ENCODE peak calls at places on chromosomes 16 and 17, in four cellular contexts. V is fibroblast of lung, A is tibial artery, B is pancreas. N is an unnamed sample.

GRCh38 chr17:19753049-19753444 is 4.9 kb upstream of the ALDH3A1 start:
- DNase-seq in V (peak; percentile 55), A (peak; percentile 96), B (no peak), N (peak; percentile 62)

GRCh38 chr16:79525132-79525531 is 75.4 kb downstream of the MAF start:
- DNase-seq in V (no peak), A (no peak), B (no peak), N (no peak)

GRCh38 chr17:27378482-27379200 is 77.6 kb upstream of the KSR1 start:
- DNase-seq in V (no peak), A (peak; percentile 9), B (no peak), N (no peak)

GRCh38 chr17:56373981-56374380 is 219.5 kb upstream of the NOG start:
- DNase-seq in V (no peak), A (no peak), B (no peak), N (no peak)

GRCh38 chr17:42541041-42541833 is 5.2 kb downstream of the NAGLU start:
- DNase-seq in V (no peak), A (no peak), B (no peak), N (peak; percentile 87)

GRCh38 chr16:7343271-7343670 is 10.6 kb downstream of the RBFOX1 start:
- DNase-seq in V (no peak), A (no peak), B (no peak), N (no peak)

GRCh38 chr16:61432421-61432820 is 603.8 kb downstream of the CDH8 start:
- DNase-seq in V (no peak), A (no peak), B (no peak), N (no peak)

GRCh38 chr17:50201226-50201854 is at the start of gene COL1A1:
- DNase-seq in V (peak; percentile 90), A (peak; percentile 94), B (peak; percentile 28), N (no peak)

GRCh38 chr17:28381141-28381825 is 9.8 kb downstream of the SARM1 start:
- DNase-seq in V (no peak), A (no peak), B (no peak), N (no peak)

GRCh38 chr17:13346592-13346991 is 255.1 kb downstream of the HS3ST3A1 start:
- DNase-seq in V (no peak), A (no peak), B (no peak), N (no peak)
- H3K4me3 ChIP-seq in V (no peak overlapping the region), A (no peak overlapping the region), B (no peak overlapping the region), N (no peak overlapping the region)

DNA sequence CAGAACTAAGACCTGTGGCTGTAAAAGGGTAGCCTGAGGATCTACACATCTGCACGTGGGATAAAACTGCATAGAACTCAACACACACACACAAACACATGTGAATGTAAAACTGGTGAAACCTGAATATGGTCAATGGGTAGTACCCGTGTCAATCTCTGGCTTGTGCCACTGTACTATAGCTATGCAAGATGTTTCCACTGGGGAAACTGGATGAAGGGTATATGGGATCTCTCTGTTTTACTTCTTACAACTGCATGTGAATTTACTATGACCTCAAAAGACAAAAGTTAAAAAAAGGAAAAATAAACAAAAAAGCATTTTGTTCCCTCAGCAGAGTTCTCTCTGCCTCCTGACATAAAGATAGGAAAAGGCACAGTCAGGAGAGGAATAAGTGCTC is 143.3 kb upstream of the LHX1 start:
- DNase-seq in V (no peak), A (no peak), B (no peak), N (no peak)
- TF ChIP-seq CTCF in V (no peak), A (no peak), B (no peak), N (no peak)

DNA sequence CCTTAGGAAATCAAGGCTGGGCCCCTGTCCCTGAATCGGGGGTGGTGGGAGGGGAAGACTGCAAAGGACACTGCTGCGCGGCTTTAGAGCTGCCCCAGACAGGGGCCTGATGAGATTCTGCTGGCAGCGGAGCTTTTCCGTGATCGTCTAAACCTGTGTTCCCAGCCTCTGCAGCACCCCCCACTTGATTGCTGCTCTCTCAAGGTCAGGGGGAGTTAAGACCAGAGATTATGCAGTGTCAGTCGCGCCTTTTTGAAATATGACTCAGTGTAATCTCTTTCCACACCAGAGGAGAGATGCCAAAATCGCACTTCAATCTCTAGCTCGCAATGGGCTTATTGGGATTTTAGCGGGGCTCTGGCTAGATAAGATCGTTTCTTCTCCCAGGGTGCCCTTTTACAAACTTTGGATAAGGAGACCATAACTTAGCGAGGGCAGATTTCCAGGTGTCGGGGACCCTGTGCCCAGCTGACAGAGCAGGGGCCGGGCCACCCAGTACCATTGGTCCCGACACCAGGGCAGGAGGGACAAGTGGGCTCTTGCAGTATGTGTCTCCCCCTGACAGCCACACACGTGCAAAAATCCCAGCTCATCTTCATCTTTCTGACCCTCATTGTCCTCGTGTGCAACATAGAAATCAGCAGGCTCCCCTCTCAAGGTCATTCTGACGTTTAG is 87.0 kb downstream of the IRX3 start:
- DNase-seq in V (no peak), A (no peak), B (no peak), N (no peak)
- H3K4me3 ChIP-seq in V (no peak overlapping the region), A (no peak overlapping the region), B (no peak overlapping the region), N (no peak overlapping the region)

GRCh38 chr16:73047221-73047535 is 750 bp downstream of the ZFHX3 start:
- DNase-seq in V (peak; percentile 70), A (no peak), B (no peak), N (no peak)

GRCh38 chr16:73046484-73047214 is 1.3 kb downstream of the ZFHX3 start:
- DNase-seq in V (no peak), A (no peak), B (no peak), N (no peak)

GRCh38 chr16:73049051-73049910 is 1.4 kb upstream of the ZFHX3 start:
- DNase-seq in V (no peak), A (peak; percentile 78), B (no peak), N (no peak)

GRCh38 chr16:73047536-73048291 is at the start of gene ZFHX3:
- DNase-seq in V (peak; percentile 68), A (peak; percentile 89), B (peak; percentile 82), N (peak; percentile 85)

GRCh38 chr16:73048292-73049050 is 543 bp upstream of the ZFHX3 start:
- DNase-seq in V (peak; percentile 40), A (peak; percentile 87), B (no peak), N (peak; percentile 85)
- TF ChIP-seq CTCF in V (no peak), A (no peak), B (no peak), N (no peak)

GRCh38 chr17:78172284-78173024 is 4.1 kb downstream of the SYNGR2 start:
- DNase-seq in V (no peak), A (peak; percentile 80), B (no peak), N (no peak)
- H3K4me3 ChIP-seq in V (no peak overlapping the region), A (no peak overlapping the region), B (no peak overlapping the region), N (no peak overlapping the region)

GRCh38 chr17:65277576-65277975 is 140.4 kb downstream of the RGS9 start:
- DNase-seq in V (peak; percentile 2), A (no peak), B (no peak), N (no peak)

GRCh38 chr17:65283704-65284103 is 146.5 kb downstream of the RGS9 start:
- DNase-seq in V (no peak), A (no peak), B (no peak), N (no peak)

GRCh38 chr17:65279456-65279855 is 142.3 kb downstream of the RGS9 start:
- DNase-seq in V (no peak), A (no peak), B (no peak), N (no peak)

GRCh38 chr17:65278820-65279184 is 141.6 kb downstream of the RGS9 start:
- DNase-seq in V (no peak), A (no peak), B (no peak), N (no peak)

GRCh38 chr17:65278050-65278819 is 141.1 kb downstream of the RGS9 start:
- DNase-seq in V (peak; percentile 54), A (no peak), B (peak; percentile 52), N (peak; percentile 10)
- TF ChIP-seq CTCF in V (peak; percentile 73), A (peak; percentile 11), B (no peak), N (peak; percentile 83)

GRCh38 chr16:66742409-66742808 is 9.0 kb downstream of the DYNC1LI2 start:
- DNase-seq in V (no peak), A (no peak), B (no peak), N (no peak)

GRCh38 chr16:66740533-66740932 is 10.9 kb downstream of the DYNC1LI2 start:
- DNase-seq in V (peak; percentile 43), A (no peak), B (no peak), N (no peak)

GRCh38 chr16:66741131-66741900 is 10.1 kb downstream of the DYNC1LI2 start:
- DNase-seq in V (peak; percentile 94), A (peak; percentile 95), B (peak; percentile 94), N (peak; percentile 85)

GRCh38 chr16:66740010-66740409 is 11.4 kb downstream of the DYNC1LI2 start:
- DNase-seq in V (peak; percentile 49), A (no peak), B (no peak), N (no peak)

DNA sequence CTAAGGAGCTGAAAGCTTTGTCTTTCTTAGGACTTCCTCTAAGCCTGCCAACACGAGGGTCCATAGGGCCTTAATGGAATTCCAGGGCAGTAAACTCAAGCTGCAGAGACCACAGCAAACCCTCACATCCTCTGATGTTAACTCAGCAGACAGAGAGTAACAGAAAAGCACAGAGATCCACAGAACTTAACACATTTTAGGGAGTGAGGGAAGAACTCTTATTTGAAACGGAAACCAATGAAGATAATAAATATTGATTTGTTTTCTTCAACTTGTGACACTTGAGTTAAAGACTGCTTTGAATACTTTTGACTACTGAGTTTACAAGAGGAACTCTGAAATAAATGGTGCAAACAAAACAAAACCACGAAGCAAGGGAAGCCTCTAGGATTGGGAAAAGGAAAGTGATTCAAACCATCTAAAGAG is 9.4 kb downstream of the DYNC1LI2 start:
- DNase-seq in V (no peak), A (no peak), B (no peak), N (no peak)
- H3K4me3 ChIP-seq in V (no peak overlapping the region), A (no peak overlapping the region), B (no peak overlapping the region), N (no peak overlapping the region)

GRCh38 chr17:51435171-51435552 is 174.8 kb downstream of the UTP18 start:
- DNase-seq in V (no peak), A (no peak), B (no peak), N (no peak)

GRCh38 chr17:51439395-51440229 is 179.3 kb downstream of the UTP18 start:
- DNase-seq in V (no peak), A (no peak), B (no peak), N (peak; percentile 40)

GRCh38 chr17:51430581-51430980 is 170.2 kb downstream of the UTP18 start:
- DNase-seq in V (no peak), A (no peak), B (no peak), N (no peak)

GRCh38 chr17:51434434-51435170 is 174.3 kb downstream of the UTP18 start:
- DNase-seq in V (no peak), A (no peak), B (no peak), N (no peak)

GRCh38 chr17:51435641-51436091 is 175.3 kb downstream of the UTP18 start:
- DNase-seq in V (no peak), A (no peak), B (peak; percentile 79), N (peak; percentile 87)
- TF ChIP-seq CTCF in V (no peak), A (no peak), B (no peak), N (peak; percentile 95)